ENCODE peak calls at places on chromosomes 16 and 17, in four cellular contexts. A is K562, E is WTC11, B is HepG2. K is an unnamed sample.

GRCh38 chr17:50865060-50865867 is 890 bp downstream of the TOB1 start:
- DNase-seq in E (peak), B (peak), A (peak), K (no peak)

GRCh38 chr17:55784666-55785065 is 33.8 kb downstream of the PCTP start:
- DNase-seq in A (no peak), B (no peak), E (no peak), K (no peak)

GRCh38 chr16:58345574-58346354 is 46.5 kb upstream of the GINS3 start:
- DNase-seq in A (no peak), E (no peak), B (no peak), K (no peak)

GRCh38 chr16:88511060-88511459 is 58.0 kb downstream of the ZFPM1 start:
- DNase-seq in E (no peak), A (no peak), B (no peak), K (no peak)

GRCh38 chr16:1167276-1168107 is 14.6 kb downstream of the CACNA1H start:
- DNase-seq in B (no peak), E (peak), A (no peak), K (no peak)

GRCh38 chr16:30374538-30374937 is at the start of gene MYL11:
- DNase-seq in E (no peak), B (no peak), A (no peak), K (no peak)

GRCh38 chr16:9090101-9090959 is 1.1 kb upstream of the HAPSTR1 start:
- DNase-seq in B (no peak), A (peak), E (peak), K (peak)

GRCh38 chr16:76964464-76965154 is 226.4 kb upstream of the MON1B start:
- DNase-seq in B (no peak), E (no peak), A (no peak), K (no peak)

GRCh38 chr16:87850009-87851006 is 19.0 kb downstream of the SLC7A5 start:
- DNase-seq in E (peak), A (peak), B (peak), K (peak)

GRCh38 chr17:48804936-48805411 is 12.1 kb downstream of the TTLL6 start:
- DNase-seq in A (peak), B (peak), E (peak), K (peak)

GRCh38 chr17:4722678-4723240 is 8.5 kb upstream of the MED11 start:
- DNase-seq in A (no peak), E (no peak), B (no peak), K (no peak)

GRCh38 chr16:24071990-24072389 is 184.1 kb upstream of the CACNG3 start:
- DNase-seq in B (no peak), E (no peak), A (no peak), K (no peak)

GRCh38 chr17:76562734-76563148 is 22.9 kb downstream of the PRCD start:
- DNase-seq in E (no peak), B (no peak), A (peak), K (no peak)

GRCh38 chr17:1714488-1714979 is 4.4 kb upstream of the TLCD2 start:
- DNase-seq in A (peak), E (peak), B (peak), K (peak)

GRCh38 chr16:21300309-21301167 is 22.4 kb upstream of the CRYM start:
- DNase-seq in A (peak), E (peak), B (peak), K (peak)

GRCh38 chr16:51532551-51532950 is 381.5 kb upstream of the SALL1 start:
- DNase-seq in E (no peak), A (no peak), B (no peak), K (no peak)

GRCh38 chr16:88700636-88701482 is 5.3 kb downstream of the RNF166 start:
- DNase-seq in E (no peak), B (peak), A (peak), K (no peak)

GRCh38 chr17:12982224-12982623 is 35.6 kb downstream of the ELAC2 start:
- DNase-seq in E (no peak), A (no peak), B (no peak), K (no peak)

GRCh38 chr16:9437115-9437514 is 345.7 kb downstream of the HAPSTR1 start:
- DNase-seq in B (peak), E (no peak), A (peak), K (no peak)

GRCh38 chr16:81480856-81481821 is 36.5 kb downstream of the CMIP start:
- DNase-seq in A (peak), B (peak), E (no peak), K (no peak)

GRCh38 chr17:38415250-38416194 is 12.7 kb upstream of the ARHGAP23 start:
- DNase-seq in A (no peak), E (peak), B (peak), K (peak)

GRCh38 chr16:19524356-19524865 is 669 bp downstream of the CCP110 start:
- DNase-seq in B (no peak), A (peak), E (no peak), K (no peak)

GRCh38 chr17:7884581-7885356 is 3.8 kb upstream of the CHD3 start:
- DNase-seq in B (no peak), A (peak), E (no peak), K (no peak)

GRCh38 chr17:56317351-56318208 is 164.3 kb downstream of the ANKFN1 start:
- DNase-seq in B (no peak), E (no peak), A (no peak), K (no peak)

GRCh38 chr17:77433385-77434135 is 292.8 kb downstream of the SEC14L1 start:
- DNase-seq in E (no peak), B (no peak), A (no peak), K (no peak)

DNA sequence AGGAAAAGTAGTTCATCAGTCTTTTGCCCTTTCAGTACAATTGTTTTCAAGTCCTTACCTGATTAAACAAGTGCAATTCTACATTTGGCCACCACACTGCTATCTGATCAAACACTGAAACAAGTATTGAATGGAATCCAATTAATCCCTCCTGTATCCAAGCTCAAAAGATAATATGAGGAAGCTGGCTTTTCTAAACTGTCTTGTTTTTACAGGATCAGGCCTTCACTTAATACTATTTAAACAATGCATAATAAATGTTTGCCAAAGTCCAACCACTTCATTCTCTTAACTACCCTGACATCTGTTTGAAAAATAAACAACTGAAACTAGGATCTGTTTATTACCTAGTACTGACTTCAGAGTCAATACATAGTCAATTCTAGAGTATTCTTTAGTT is 131.6 kb downstream of the MRTFB start:
- DNase-seq in E (no peak), B (peak), A (no peak), K (no peak)
- TF ChIP-seq SP1 in E (no peak), B (no peak), A (no peak), K (no peak)

GRCh38 chr17:40503154-40503553 is 1.7 kb upstream of the TNS4 start:
- DNase-seq in B (no peak), A (no peak), E (no peak), K (no peak)
- TF ChIP-seq ELF4 in B (no peak), A (no peak), E (no peak), K (no peak)

GRCh38 chr17:69525920-69526841 is 111.7 kb downstream of the MAP2K6 start:
- DNase-seq in A (peak), E (peak), B (peak), K (peak)

GRCh38 chr17:69518951-69519350 is 104.5 kb downstream of the MAP2K6 start:
- DNase-seq in A (no peak), B (no peak), E (no peak), K (no peak)

GRCh38 chr17:69524854-69525253 is 110.4 kb downstream of the MAP2K6 start:
- DNase-seq in A (no peak), E (no peak), B (no peak), K (no peak)

GRCh38 chr17:69528035-69528434 is 113.5 kb downstream of the MAP2K6 start:
- DNase-seq in A (no peak), B (no peak), E (no peak), K (no peak)

DNA sequence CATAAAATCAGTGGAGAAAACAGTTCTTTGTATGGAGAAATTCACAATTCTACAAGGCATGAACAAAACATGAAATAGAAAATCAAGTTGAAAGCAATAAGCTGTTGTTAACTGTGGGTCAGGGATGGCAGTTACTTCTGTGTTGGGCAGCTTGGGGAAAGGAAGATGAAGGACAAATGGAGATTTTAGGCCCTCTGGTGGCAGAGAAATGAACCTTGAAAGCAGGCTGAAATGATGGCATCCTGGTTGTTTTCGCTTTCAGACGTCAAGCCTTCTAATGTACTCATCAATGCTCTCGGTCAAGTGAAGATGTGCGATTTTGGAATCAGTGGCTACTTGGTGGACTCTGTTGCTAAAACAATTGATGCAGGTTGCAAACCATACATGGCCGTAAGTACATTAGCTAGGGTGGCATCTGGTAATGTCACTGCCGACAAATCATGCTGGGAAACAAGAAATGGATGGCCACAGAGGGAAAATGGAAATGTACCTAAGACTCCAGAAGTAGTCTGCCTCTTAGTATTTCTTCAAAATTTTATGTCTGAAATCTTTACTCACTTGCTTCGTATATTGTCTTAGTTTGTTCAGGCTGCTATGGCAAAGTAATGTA is 108.9 kb downstream of the MAP2K6 start:
- DNase-seq in E (no peak), A (peak), B (peak), K (peak)
- TF ChIP-seq SP1 in E (no peak), A (no peak), B (no peak), K (no peak)

GRCh38 chr17:69819316-69820087 is 255.5 kb upstream of the KCNJ16 start:
- DNase-seq in E (no peak), B (no peak), A (no peak), K (no peak)
- TF ChIP-seq ELF4 in E (no peak), B (no peak), A (no peak), K (no peak)